ENCODE peak calls at places on chromosomes 7 and 10, in nine cellular contexts. One of them, this sample, is unnamed.

GRCh38 chr7:50739744-50740455 is 42.8 kb downstream of the GRB10 start:
- DNase-seq in stomach: no peak
- DNase-seq in HCT116: no peak
- DNase-seq in breast epithelium: no peak
- DNase-seq in prostate gland: no peak
- DNase-seq in K562: no peak
- DNase-seq in GM23338: peak; percentile 39
- DNase-seq in transverse colon: no peak
- DNase-seq in Panc1: no peak
- DNase-seq in this sample: no peak

GRCh38 chr10:18545626-18546025 is 105.8 kb downstream of the NSUN6 start:
- DNase-seq in Panc1: no peak
- DNase-seq in K562: no peak
- DNase-seq in HCT116: no peak
- DNase-seq in prostate gland: no peak
- DNase-seq in GM23338: no peak
- DNase-seq in breast epithelium: no peak
- DNase-seq in stomach: no peak
- DNase-seq in transverse colon: no peak
- DNase-seq in this sample: no peak

GRCh38 chr10:130531312-130531711 is 395.1 kb downstream of the GLRX3 start:
- DNase-seq in stomach: no peak
- DNase-seq in HCT116: no peak
- DNase-seq in prostate gland: no peak
- DNase-seq in breast epithelium: no peak
- DNase-seq in Panc1: no peak
- DNase-seq in transverse colon: no peak
- DNase-seq in GM23338: no peak
- DNase-seq in K562: no peak
- DNase-seq in this sample: no peak

GRCh38 chr7:105268056-105268455 is 120.7 kb downstream of the SRPK2 start:
- DNase-seq in transverse colon: no peak
- DNase-seq in prostate gland: no peak
- DNase-seq in Panc1: peak; percentile 27
- DNase-seq in breast epithelium: no peak
- DNase-seq in GM23338: no peak
- DNase-seq in stomach: no peak
- DNase-seq in K562: no peak
- DNase-seq in HCT116: no peak
- DNase-seq in this sample: no peak

GRCh38 chr10:12975266-12975665 is 26.2 kb downstream of the CCDC3 start:
- DNase-seq in transverse colon: no peak
- DNase-seq in breast epithelium: no peak
- DNase-seq in GM23338: peak; percentile 63
- DNase-seq in K562: peak; percentile 14
- DNase-seq in stomach: no peak
- DNase-seq in prostate gland: no peak
- DNase-seq in Panc1: no peak
- DNase-seq in HCT116: no peak
- DNase-seq in this sample: no peak

GRCh38 chr7:111744501-111745155 is 182.3 kb upstream of the IMMP2L start:
- DNase-seq in prostate gland: no peak
- DNase-seq in transverse colon: no peak
- DNase-seq in breast epithelium: no peak
- DNase-seq in Panc1: no peak
- DNase-seq in stomach: no peak
- DNase-seq in HCT116: no peak
- DNase-seq in GM23338: no peak
- DNase-seq in K562: no peak
- DNase-seq in this sample: no peak

GRCh38 chr7:112400141-112400540 is 50.1 kb upstream of the IFRD1 start:
- DNase-seq in transverse colon: no peak
- DNase-seq in K562: no peak
- DNase-seq in stomach: no peak
- DNase-seq in Panc1: no peak
- DNase-seq in HCT116: no peak
- DNase-seq in breast epithelium: no peak
- DNase-seq in prostate gland: no peak
- DNase-seq in GM23338: no peak
- DNase-seq in this sample: no peak

GRCh38 chr10:34766256-34766580 is 48.9 kb downstream of the PARD3 start:
- DNase-seq in prostate gland: no peak
- DNase-seq in Panc1: no peak
- DNase-seq in transverse colon: no peak
- DNase-seq in K562: no peak
- DNase-seq in GM23338: no peak
- DNase-seq in HCT116: no peak
- DNase-seq in breast epithelium: no peak
- DNase-seq in stomach: no peak
- DNase-seq in this sample: no peak

GRCh38 chr7:961546-962400 is 7.3 kb upstream of the ADAP1 start:
- DNase-seq in prostate gland: no peak
- DNase-seq in HCT116: no peak
- DNase-seq in transverse colon: peak; percentile 5
- DNase-seq in stomach: no peak
- DNase-seq in GM23338: no peak
- DNase-seq in Panc1: no peak
- DNase-seq in K562: no peak
- DNase-seq in breast epithelium: peak; percentile 35
- DNase-seq in this sample: no peak

GRCh38 chr10:42975558-42976352 is 101.1 kb upstream of the RET start:
- DNase-seq in breast epithelium: peak; percentile 31
- DNase-seq in Panc1: no peak
- DNase-seq in stomach: peak; percentile 11
- DNase-seq in GM23338: peak; percentile 21
- DNase-seq in K562: peak; percentile 58
- DNase-seq in prostate gland: no peak
- DNase-seq in HCT116: peak; percentile 15
- DNase-seq in transverse colon: no peak
- DNase-seq in this sample: no peak

GRCh38 chr10:78860260-78860914 is 208.4 kb upstream of the ZMIZ1 start:
- DNase-seq in GM23338: no peak
- DNase-seq in prostate gland: no peak
- DNase-seq in stomach: no peak
- DNase-seq in transverse colon: no peak
- DNase-seq in K562: no peak
- DNase-seq in HCT116: no peak
- DNase-seq in breast epithelium: no peak
- DNase-seq in Panc1: no peak
- DNase-seq in this sample: no peak

GRCh38 chr10:129970404-129971364 is 6.6 kb upstream of the EBF3 start:
- DNase-seq in stomach: no peak
- DNase-seq in breast epithelium: no peak
- DNase-seq in K562: no peak
- DNase-seq in prostate gland: no peak
- DNase-seq in Panc1: no peak
- DNase-seq in HCT116: no peak
- DNase-seq in transverse colon: no peak
- DNase-seq in GM23338: no peak
- DNase-seq in this sample: no peak

GRCh38 chr10:96509017-96509641 is 4.6 kb downstream of the TLL2 start:
- DNase-seq in breast epithelium: no peak
- DNase-seq in stomach: no peak
- DNase-seq in HCT116: no peak
- DNase-seq in K562: no peak
- DNase-seq in GM23338: peak; percentile 76
- DNase-seq in transverse colon: no peak
- DNase-seq in prostate gland: no peak
- DNase-seq in Panc1: no peak
- DNase-seq in this sample: no peak

GRCh38 chr10:61000769-61001730 is 57.1 kb upstream of the RHOBTB1 start:
- DNase-seq in Panc1: no peak
- DNase-seq in stomach: peak; percentile 69
- DNase-seq in HCT116: no peak
- DNase-seq in GM23338: peak; percentile 78
- DNase-seq in breast epithelium: peak; percentile 51
- DNase-seq in prostate gland: peak; percentile 19
- DNase-seq in K562: peak; percentile 77
- DNase-seq in transverse colon: peak; percentile 29
- DNase-seq in this sample: peak; percentile 85

GRCh38 chr7:151119902-151120301 is 33.6 kb downstream of the AGAP3 start:
- DNase-seq in stomach: no peak
- DNase-seq in transverse colon: no peak
- DNase-seq in Panc1: no peak
- DNase-seq in prostate gland: no peak
- DNase-seq in K562: no peak
- DNase-seq in HCT116: no peak
- DNase-seq in GM23338: no peak
- DNase-seq in breast epithelium: no peak
- DNase-seq in this sample: no peak

GRCh38 chr10:73647211-73647874 is 6.1 kb upstream of the MYOZ1 start:
- DNase-seq in HCT116: no peak
- DNase-seq in breast epithelium: peak; percentile 71
- DNase-seq in prostate gland: peak; percentile 40
- DNase-seq in stomach: peak; percentile 57
- DNase-seq in transverse colon: peak; percentile 50
- DNase-seq in GM23338: peak; percentile 98
- DNase-seq in Panc1: no peak
- DNase-seq in K562: no peak
- DNase-seq in this sample: peak; percentile 62

GRCh38 chr7:101362334-101363195 is at the start of gene COL26A1:
- DNase-seq in stomach: peak; percentile 53
- DNase-seq in K562: peak; percentile 8
- DNase-seq in breast epithelium: no peak
- DNase-seq in GM23338: peak; percentile 76
- DNase-seq in HCT116: no peak
- DNase-seq in transverse colon: peak; percentile 12
- DNase-seq in prostate gland: peak; percentile 38
- DNase-seq in Panc1: no peak
- DNase-seq in this sample: peak; percentile 25

GRCh38 chr7:92653136-92653535 is 62.9 kb upstream of the FAM133B start:
- DNase-seq in prostate gland: no peak
- DNase-seq in transverse colon: no peak
- DNase-seq in HCT116: no peak
- DNase-seq in K562: no peak
- DNase-seq in stomach: no peak
- DNase-seq in Panc1: no peak
- DNase-seq in GM23338: no peak
- DNase-seq in breast epithelium: no peak
- DNase-seq in this sample: no peak

GRCh38 chr7:145696071-145696470 is 420.5 kb upstream of the CNTNAP2 start:
- DNase-seq in stomach: no peak
- DNase-seq in HCT116: no peak
- DNase-seq in GM23338: no peak
- DNase-seq in Panc1: no peak
- DNase-seq in transverse colon: no peak
- DNase-seq in prostate gland: no peak
- DNase-seq in breast epithelium: no peak
- DNase-seq in K562: no peak
- DNase-seq in this sample: no peak

GRCh38 chr10:24723788-24724380 is at the start of gene ARHGAP21:
- DNase-seq in transverse colon: peak; percentile 76
- DNase-seq in K562: peak; percentile 68
- DNase-seq in prostate gland: peak; percentile 59
- DNase-seq in Panc1: no peak
- DNase-seq in breast epithelium: peak; percentile 64
- DNase-seq in HCT116: no peak
- DNase-seq in stomach: peak; percentile 71
- DNase-seq in GM23338: peak; percentile 63
- DNase-seq in this sample: peak; percentile 93
- TF ChIP-seq POLR2AphosphoS5 in transverse colon: peak; percentile 64
- TF ChIP-seq POLR2AphosphoS5 in K562: no peak
- TF ChIP-seq POLR2AphosphoS5 in prostate gland: no peak
- TF ChIP-seq POLR2AphosphoS5 in Panc1: peak; percentile 12
- TF ChIP-seq POLR2AphosphoS5 in breast epithelium: peak; percentile 10
- TF ChIP-seq POLR2AphosphoS5 in HCT116: no peak
- TF ChIP-seq POLR2AphosphoS5 in stomach: peak; percentile 30
- TF ChIP-seq POLR2AphosphoS5 in GM23338: no peak
- TF ChIP-seq POLR2AphosphoS5 in this sample: peak; percentile 43

GRCh38 chr7:121166885-121167284 is 161.9 kb upstream of the WNT16 start:
- DNase-seq in transverse colon: no peak
- DNase-seq in Panc1: no peak
- DNase-seq in stomach: no peak
- DNase-seq in GM23338: no peak
- DNase-seq in HCT116: no peak
- DNase-seq in prostate gland: no peak
- DNase-seq in breast epithelium: no peak
- DNase-seq in K562: no peak
- DNase-seq in this sample: no peak
- TF ChIP-seq CTCF in transverse colon: no peak
- TF ChIP-seq CTCF in Panc1: no peak
- TF ChIP-seq CTCF in stomach: no peak
- TF ChIP-seq CTCF in GM23338: no peak
- TF ChIP-seq CTCF in HCT116: no peak
- TF ChIP-seq CTCF in prostate gland: no peak
- TF ChIP-seq CTCF in breast epithelium: no peak
- TF ChIP-seq CTCF in K562: no peak
- TF ChIP-seq CTCF in this sample: no peak

GRCh38 chr7:8000315-8000941 is 31.8 kb downstream of the GLCCI1 start:
- DNase-seq in GM23338: no peak
- DNase-seq in transverse colon: no peak
- DNase-seq in prostate gland: no peak
- DNase-seq in breast epithelium: no peak
- DNase-seq in HCT116: no peak
- DNase-seq in Panc1: no peak
- DNase-seq in K562: no peak
- DNase-seq in stomach: no peak
- DNase-seq in this sample: no peak

GRCh38 chr7:8003077-8003476 is 34.5 kb downstream of the GLCCI1 start:
- DNase-seq in K562: no peak
- DNase-seq in breast epithelium: no peak
- DNase-seq in HCT116: no peak
- DNase-seq in transverse colon: no peak
- DNase-seq in GM23338: no peak
- DNase-seq in prostate gland: no peak
- DNase-seq in stomach: no peak
- DNase-seq in Panc1: no peak
- DNase-seq in this sample: no peak

GRCh38 chr7:8005279-8005678 is 36.7 kb downstream of the GLCCI1 start:
- DNase-seq in stomach: no peak
- DNase-seq in HCT116: no peak
- DNase-seq in breast epithelium: no peak
- DNase-seq in transverse colon: no peak
- DNase-seq in Panc1: no peak
- DNase-seq in GM23338: no peak
- DNase-seq in K562: no peak
- DNase-seq in prostate gland: no peak
- DNase-seq in this sample: no peak
- H3K4me1 ChIP-seq in stomach: no peaks in the 10 kb centered on the region
- H3K4me1 ChIP-seq in HCT116: no peaks in the 10 kb centered on the region
- H3K4me1 ChIP-seq in breast epithelium: no peaks in the 10 kb centered on the region
- H3K4me1 ChIP-seq in transverse colon: no peaks in the 10 kb centered on the region
- H3K4me1 ChIP-seq in Panc1: no peaks in the 10 kb centered on the region
- H3K4me1 ChIP-seq in GM23338: no peaks in the 10 kb centered on the region
- H3K4me1 ChIP-seq in K562: no peaks in the 10 kb centered on the region
- H3K4me1 ChIP-seq in prostate gland: no peaks in the 10 kb centered on the region
- H3K4me1 ChIP-seq in this sample: no peaks in the 10 kb centered on the region

DNA sequence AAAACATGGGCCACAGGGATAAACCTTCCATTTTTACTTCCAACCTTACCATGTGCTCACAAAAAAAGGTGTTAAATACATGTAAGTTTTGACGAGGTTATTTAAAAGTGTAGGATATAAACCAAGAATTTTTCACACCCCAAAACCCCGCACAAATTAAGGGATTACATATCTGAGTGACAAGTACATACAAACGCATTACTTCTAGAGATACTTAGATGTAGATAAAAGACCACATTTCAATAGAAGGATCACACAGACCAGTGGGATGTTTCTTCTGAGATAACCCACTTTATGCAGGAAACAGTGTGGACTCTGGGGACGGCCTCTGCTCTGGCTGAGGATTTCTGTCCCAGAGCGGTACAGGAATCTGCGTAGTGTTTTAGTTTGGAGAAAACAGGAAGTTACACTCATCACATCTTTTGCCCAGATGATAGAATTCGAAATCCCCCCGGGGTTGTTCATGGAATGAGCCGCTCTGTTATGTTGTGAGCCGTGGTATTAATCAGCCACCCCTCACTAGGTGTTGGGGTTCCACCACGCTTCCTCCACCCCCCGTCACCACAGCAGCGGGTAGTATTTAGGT is 1.4 kb upstream of the CUL1 start:
- DNase-seq in prostate gland: peak; percentile 6
- DNase-seq in GM23338: no peak
- DNase-seq in K562: peak; percentile 40
- DNase-seq in Panc1: no peak
- DNase-seq in breast epithelium: no peak
- DNase-seq in HCT116: no peak
- DNase-seq in stomach: no peak
- DNase-seq in transverse colon: peak; percentile 15
- DNase-seq in this sample: peak; percentile 31
- TF ChIP-seq POLR2AphosphoS5 in prostate gland: no peak
- TF ChIP-seq POLR2AphosphoS5 in GM23338: no peak
- TF ChIP-seq POLR2AphosphoS5 in K562: no peak
- TF ChIP-seq POLR2AphosphoS5 in Panc1: no peak
- TF ChIP-seq POLR2AphosphoS5 in breast epithelium: peak; percentile 18
- TF ChIP-seq POLR2AphosphoS5 in HCT116: no peak
- TF ChIP-seq POLR2AphosphoS5 in stomach: no peak
- TF ChIP-seq POLR2AphosphoS5 in transverse colon: no peak
- TF ChIP-seq POLR2AphosphoS5 in this sample: peak; percentile 50

This sample was measured in upper lobe of left lung.